ENCODE peak calls at places on chromosome 10, in eight cellular contexts. One of them, this sample, is unnamed. For H3K4me1, the result is how much of the 10 kb centered on the place peaks cover.

GRCh38 chr10:124324451-124324850 is 94.3 kb downstream of the OAT start:
- DNase-seq in astrocyte: no peak
- DNase-seq in A549: no peak
- DNase-seq in keratinocyte: no peak
- DNase-seq in hepatocyte: no peak
- DNase-seq in MM.1S: no peak
- DNase-seq in mammary epithelial cell: no peak
- DNase-seq in GM23248: no peak
- DNase-seq in this sample: no peak

GRCh38 chr10:64486149-64486548 is 964.9 kb downstream of the REEP3 start:
- DNase-seq in A549: no peak
- DNase-seq in astrocyte: peak
- DNase-seq in keratinocyte: no peak
- DNase-seq in MM.1S: no peak
- DNase-seq in hepatocyte: no peak
- DNase-seq in mammary epithelial cell: no peak
- DNase-seq in GM23248: peak
- DNase-seq in this sample: no peak

GRCh38 chr10:124302951-124303505 is 115.7 kb downstream of the OAT start:
- DNase-seq in astrocyte: no peak
- DNase-seq in GM23248: no peak
- DNase-seq in A549: no peak
- DNase-seq in hepatocyte: no peak
- DNase-seq in MM.1S: no peak
- DNase-seq in keratinocyte: no peak
- DNase-seq in mammary epithelial cell: no peak
- DNase-seq in this sample: no peak

GRCh38 chr10:84177541-84178386 is 4.2 kb downstream of the GPR15LG start:
- DNase-seq in A549: no peak
- DNase-seq in astrocyte: no peak
- DNase-seq in GM23248: no peak
- DNase-seq in mammary epithelial cell: no peak
- DNase-seq in keratinocyte: no peak
- DNase-seq in MM.1S: no peak
- DNase-seq in hepatocyte: no peak
- DNase-seq in this sample: peak

GRCh38 chr10:25451401-25451800 is 276.6 kb downstream of the GPR158 start:
- DNase-seq in MM.1S: no peak
- DNase-seq in GM23248: no peak
- DNase-seq in A549: no peak
- DNase-seq in keratinocyte: no peak
- DNase-seq in astrocyte: no peak
- DNase-seq in mammary epithelial cell: no peak
- DNase-seq in hepatocyte: no peak
- DNase-seq in this sample: no peak

GRCh38 chr10:32947586-32947985 is 10.4 kb downstream of the ITGB1 start:
- DNase-seq in A549: no peak
- DNase-seq in hepatocyte: no peak
- DNase-seq in GM23248: no peak
- DNase-seq in MM.1S: no peak
- DNase-seq in astrocyte: no peak
- DNase-seq in keratinocyte: no peak
- DNase-seq in mammary epithelial cell: no peak
- DNase-seq in this sample: no peak

GRCh38 chr10:70500812-70501301 is 22.3 kb downstream of the PALD1 start:
- DNase-seq in mammary epithelial cell: no peak
- DNase-seq in keratinocyte: no peak
- DNase-seq in hepatocyte: no peak
- DNase-seq in A549: no peak
- DNase-seq in GM23248: no peak
- DNase-seq in MM.1S: no peak
- DNase-seq in astrocyte: no peak
- DNase-seq in this sample: no peak

GRCh38 chr10:112373912-112374338 is at the start of gene ACSL5:
- DNase-seq in hepatocyte: peak
- DNase-seq in keratinocyte: no peak
- DNase-seq in mammary epithelial cell: no peak
- DNase-seq in astrocyte: no peak
- DNase-seq in MM.1S: no peak
- DNase-seq in A549: no peak
- DNase-seq in GM23248: no peak
- DNase-seq in this sample: no peak

GRCh38 chr10:17113889-17114288 is 15.7 kb downstream of the CUBN start:
- DNase-seq in A549: no peak
- DNase-seq in GM23248: peak
- DNase-seq in astrocyte: peak
- DNase-seq in keratinocyte: peak
- DNase-seq in hepatocyte: peak
- DNase-seq in MM.1S: no peak
- DNase-seq in mammary epithelial cell: peak
- DNase-seq in this sample: no peak

GRCh38 chr10:97757471-97757870 is 14.3 kb downstream of the SFRP5 start:
- DNase-seq in mammary epithelial cell: no peak
- DNase-seq in hepatocyte: no peak
- DNase-seq in astrocyte: no peak
- DNase-seq in keratinocyte: no peak
- DNase-seq in A549: no peak
- DNase-seq in MM.1S: no peak
- DNase-seq in GM23248: no peak
- DNase-seq in this sample: no peak

GRCh38 chr10:18368681-18369080 is 228.5 kb downstream of the CACNB2 start:
- DNase-seq in keratinocyte: no peak
- DNase-seq in hepatocyte: peak
- DNase-seq in MM.1S: no peak
- DNase-seq in GM23248: peak
- DNase-seq in mammary epithelial cell: no peak
- DNase-seq in A549: no peak
- DNase-seq in astrocyte: peak
- DNase-seq in this sample: no peak

GRCh38 chr10:35194906-35195305 is 68.3 kb downstream of the CREM start:
- DNase-seq in keratinocyte: no peak
- DNase-seq in mammary epithelial cell: peak
- DNase-seq in A549: peak
- DNase-seq in GM23248: peak
- DNase-seq in MM.1S: no peak
- DNase-seq in hepatocyte: peak
- DNase-seq in astrocyte: peak
- DNase-seq in this sample: peak

GRCh38 chr10:102198027-102198426 is 28.1 kb upstream of the ELOVL3 start:
- DNase-seq in keratinocyte: no peak
- DNase-seq in A549: peak
- DNase-seq in astrocyte: no peak
- DNase-seq in MM.1S: no peak
- DNase-seq in hepatocyte: no peak
- DNase-seq in mammary epithelial cell: no peak
- DNase-seq in GM23248: no peak
- DNase-seq in this sample: no peak

GRCh38 chr10:125057158-125058001 is 103.0 kb downstream of the CTBP2 start:
- DNase-seq in A549: no peak
- DNase-seq in astrocyte: peak
- DNase-seq in keratinocyte: no peak
- DNase-seq in hepatocyte: peak
- DNase-seq in GM23248: peak
- DNase-seq in MM.1S: peak
- DNase-seq in mammary epithelial cell: peak
- DNase-seq in this sample: peak

GRCh38 chr10:43229208-43230061 is 37.4 kb downstream of the RASGEF1A start:
- DNase-seq in keratinocyte: no peak
- DNase-seq in hepatocyte: peak
- DNase-seq in GM23248: peak
- DNase-seq in MM.1S: no peak
- DNase-seq in A549: peak
- DNase-seq in mammary epithelial cell: no peak
- DNase-seq in astrocyte: no peak
- DNase-seq in this sample: no peak

GRCh38 chr10:641149-642010 is 48.1 kb downstream of the DIP2C start:
- DNase-seq in hepatocyte: no peak
- DNase-seq in keratinocyte: no peak
- DNase-seq in MM.1S: no peak
- DNase-seq in A549: no peak
- DNase-seq in mammary epithelial cell: no peak
- DNase-seq in GM23248: no peak
- DNase-seq in astrocyte: no peak
- DNase-seq in this sample: no peak

GRCh38 chr10:28906934-28907333 is 229.6 kb downstream of the BAMBI start:
- DNase-seq in keratinocyte: no peak
- DNase-seq in mammary epithelial cell: no peak
- DNase-seq in astrocyte: peak
- DNase-seq in hepatocyte: no peak
- DNase-seq in MM.1S: no peak
- DNase-seq in A549: no peak
- DNase-seq in GM23248: no peak
- DNase-seq in this sample: no peak

GRCh38 chr10:23442936-23443335 is 4.1 kb downstream of the OTUD1 start:
- DNase-seq in MM.1S: no peak
- DNase-seq in astrocyte: peak
- DNase-seq in mammary epithelial cell: peak
- DNase-seq in A549: no peak
- DNase-seq in hepatocyte: no peak
- DNase-seq in GM23248: peak
- DNase-seq in keratinocyte: no peak
- DNase-seq in this sample: no peak

GRCh38 chr10:21516270-21517131 is 9.0 kb downstream of the SKIDA1 start:
- DNase-seq in hepatocyte: peak
- DNase-seq in mammary epithelial cell: peak
- DNase-seq in keratinocyte: no peak
- DNase-seq in astrocyte: peak
- DNase-seq in A549: peak
- DNase-seq in GM23248: peak
- DNase-seq in MM.1S: peak
- DNase-seq in this sample: peak

DNA sequence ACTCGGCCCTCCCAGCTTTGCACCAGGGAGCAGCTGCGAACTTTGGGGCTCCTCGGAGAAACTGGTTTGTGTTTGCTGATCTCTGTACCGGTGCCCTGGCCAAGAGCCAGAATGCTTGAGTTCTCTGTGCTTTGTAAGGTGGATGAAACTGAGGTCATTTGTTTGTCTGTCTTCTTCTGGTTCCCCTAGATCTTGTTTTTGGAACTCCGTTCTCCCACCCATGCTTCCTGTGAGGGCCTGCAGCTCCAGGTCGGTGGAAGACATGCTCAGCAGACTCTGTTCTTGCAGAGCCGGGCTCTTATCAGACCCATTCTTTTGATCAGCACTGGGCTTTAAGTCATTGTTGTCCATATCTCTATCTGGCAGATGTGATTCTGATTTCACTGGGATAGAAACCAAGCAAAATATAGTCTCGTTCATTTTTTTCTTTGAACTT is 31.4 kb downstream of the JCAD start:
- DNase-seq in astrocyte: peak
- DNase-seq in MM.1S: no peak
- DNase-seq in A549: no peak
- DNase-seq in hepatocyte: peak
- DNase-seq in mammary epithelial cell: no peak
- DNase-seq in keratinocyte: no peak
- DNase-seq in GM23248: no peak
- DNase-seq in this sample: no peak
- H3K4me1 ChIP-seq in astrocyte: under half
- H3K4me1 ChIP-seq in MM.1S: under half
- H3K4me1 ChIP-seq in A549: under half
- H3K4me1 ChIP-seq in hepatocyte: under half
- H3K4me1 ChIP-seq in mammary epithelial cell: under half
- H3K4me1 ChIP-seq in keratinocyte: under half
- H3K4me1 ChIP-seq in GM23248: under half
- H3K4me1 ChIP-seq in this sample: under half

DNA sequence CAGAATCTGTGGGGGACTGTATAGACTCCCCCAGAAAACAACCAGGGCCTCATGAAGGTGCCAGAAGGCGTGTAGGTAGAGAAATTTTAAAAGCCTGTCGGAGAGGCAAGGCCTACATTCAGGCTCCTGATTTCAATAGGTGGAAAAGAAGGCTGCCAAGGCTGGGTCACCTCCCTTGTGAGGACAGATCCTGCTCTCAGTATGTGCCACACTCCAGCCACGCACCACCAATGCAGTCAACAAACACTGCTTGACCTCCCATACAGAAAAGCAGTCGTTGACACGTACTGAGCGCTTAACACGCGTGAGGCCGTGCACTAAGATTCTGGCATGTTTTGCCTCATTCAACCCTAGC is 1.1 kb upstream of the NKX2-3 start:
- DNase-seq in hepatocyte: no peak
- DNase-seq in MM.1S: no peak
- DNase-seq in GM23248: no peak
- DNase-seq in keratinocyte: no peak
- DNase-seq in A549: no peak
- DNase-seq in astrocyte: no peak
- DNase-seq in mammary epithelial cell: no peak
- DNase-seq in this sample: no peak
- H3K4me3 ChIP-seq in hepatocyte: no peak
- H3K4me3 ChIP-seq in MM.1S: no peak
- H3K4me3 ChIP-seq in GM23248: no peak
- H3K4me3 ChIP-seq in keratinocyte: no peak
- H3K4me3 ChIP-seq in A549: no peak
- H3K4me3 ChIP-seq in astrocyte: no peak
- H3K4me3 ChIP-seq in mammary epithelial cell: no peak
- H3K4me3 ChIP-seq in this sample: no peak

DNA sequence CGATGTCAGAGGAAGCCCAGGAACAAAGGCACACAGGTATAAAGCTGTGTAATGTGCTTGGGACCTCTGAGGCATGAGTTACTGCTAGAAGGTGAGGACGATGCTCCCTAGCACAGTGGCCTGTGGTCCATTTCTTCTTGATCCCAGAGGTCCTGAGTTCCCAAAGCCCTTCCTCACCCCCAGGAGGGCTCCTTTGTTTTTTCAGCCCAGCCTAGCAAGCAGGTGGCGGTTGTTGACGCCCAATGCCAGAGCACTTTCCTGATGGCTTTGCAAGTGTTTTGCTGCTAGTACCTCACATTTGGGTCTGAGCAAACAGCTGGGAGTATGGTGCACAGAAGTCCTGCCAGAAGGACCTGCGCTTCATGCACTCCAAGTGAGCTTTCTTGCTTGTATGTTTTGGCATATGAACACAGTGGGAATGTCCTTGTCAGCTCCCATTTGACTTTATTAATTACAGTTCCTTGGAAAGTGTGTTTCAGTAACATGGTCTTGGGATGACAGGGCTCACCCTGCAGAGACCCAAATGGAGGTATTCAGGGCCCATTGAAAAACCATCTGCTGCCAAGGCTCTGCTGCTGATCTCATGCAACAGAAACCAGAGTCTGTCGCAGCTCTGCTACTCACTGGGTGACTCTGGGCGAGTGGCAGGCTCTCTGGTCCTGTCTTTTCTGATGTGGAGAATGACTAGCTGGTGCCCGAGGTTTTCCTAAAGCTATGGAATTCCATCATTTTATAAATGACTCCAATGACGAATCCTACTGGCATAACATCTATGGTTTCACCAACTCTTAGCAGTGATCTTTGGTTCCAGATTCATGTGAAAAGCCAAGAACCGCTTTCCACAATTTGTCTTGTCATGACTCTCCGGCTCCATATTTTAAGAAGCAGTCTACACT is 134.9 kb downstream of the ARID5B start:
- DNase-seq in GM23248: no peak
- DNase-seq in MM.1S: no peak
- DNase-seq in astrocyte: peak
- DNase-seq in hepatocyte: no peak
- DNase-seq in mammary epithelial cell: no peak
- DNase-seq in A549: no peak
- DNase-seq in keratinocyte: no peak
- DNase-seq in this sample: no peak
- H3K4me2 ChIP-seq in GM23248: peak
- H3K4me2 ChIP-seq in MM.1S: no peak
- H3K4me2 ChIP-seq in astrocyte: peak
- H3K4me2 ChIP-seq in hepatocyte: peak
- H3K4me2 ChIP-seq in mammary epithelial cell: peak
- H3K4me2 ChIP-seq in A549: no peak
- H3K4me2 ChIP-seq in keratinocyte: peak
- H3K4me2 ChIP-seq in this sample: peak

GRCh38 chr10:110075726-110076125 is 67.9 kb downstream of the ADD3 start:
- DNase-seq in astrocyte: no peak
- DNase-seq in MM.1S: no peak
- DNase-seq in keratinocyte: no peak
- DNase-seq in hepatocyte: no peak
- DNase-seq in mammary epithelial cell: no peak
- DNase-seq in GM23248: no peak
- DNase-seq in A549: no peak
- DNase-seq in this sample: no peak
- H3K4me1 ChIP-seq in astrocyte: under half
- H3K4me1 ChIP-seq in MM.1S: under half
- H3K4me1 ChIP-seq in keratinocyte: under half
- H3K4me1 ChIP-seq in hepatocyte: half or more
- H3K4me1 ChIP-seq in mammary epithelial cell: under half
- H3K4me1 ChIP-seq in GM23248: half or more
- H3K4me1 ChIP-seq in A549: under half
- H3K4me1 ChIP-seq in this sample: half or more

This sample was measured in OCI-LY7.